ENCODE peak calls at places on chromosomes 5 and 9, in four cellular contexts. R is IMR-90, G is PC-3, O is adrenal gland. N is an unnamed sample.

GRCh38 chr9:133135193-133135745 is 14.2 kb upstream of the RALGDS start:
- DNase-seq in O (peak; percentile 84), G (peak; percentile 97), R (peak; percentile 86), N (no peak)

GRCh38 chr5:146025681-146026080 is 79.7 kb downstream of the PLAC8L1 start:
- DNase-seq in G (no peak), R (no peak), O (no peak), N (no peak)

GRCh38 chr5:180313677-180314076 is 21.8 kb upstream of the MAPK9 start:
- DNase-seq in G (peak; percentile 90), R (no peak), O (peak; percentile 62), N (peak; percentile 98)

GRCh38 chr5:87754009-87754757 is 341.5 kb upstream of the CCNH start:
- DNase-seq in G (no peak), O (no peak), R (no peak), N (no peak)

GRCh38 chr9:126488310-126488709 is 125.4 kb upstream of the LMX1B start:
- DNase-seq in R (no peak), G (no peak), O (no peak), N (no peak)

GRCh38 chr9:133876144-133876543 is 116.0 kb downstream of the VAV2 start:
- DNase-seq in R (no peak), O (no peak), G (no peak), N (peak; percentile 29)

GRCh38 chr5:173595826-173596225 is 20.6 kb downstream of the BOD1 start:
- DNase-seq in O (no peak), G (no peak), R (no peak), N (no peak)

GRCh38 chr9:130381660-130382059 is 63.1 kb upstream of the ASS1 start:
- DNase-seq in G (no peak), O (no peak), R (no peak), N (no peak)

GRCh38 chr9:4262735-4263141 is 37.1 kb downstream of the GLIS3 start:
- DNase-seq in R (peak; percentile 87), O (no peak), G (peak; percentile 88), N (peak; percentile 18)

GRCh38 chr5:64566531-64566930 is 60.7 kb downstream of the RGS7BP start:
- DNase-seq in G (no peak), R (no peak), O (no peak), N (no peak)

GRCh38 chr5:68217476-68217984 is 2.0 kb downstream of the PIK3R1 start:
- DNase-seq in G (no peak), R (peak; percentile 11), O (no peak), N (no peak)

GRCh38 chr9:6106576-6107339 is 91.3 kb upstream of the RANBP6 start:
- DNase-seq in O (peak; percentile 28), G (peak; percentile 60), R (peak; percentile 12), N (no peak)

GRCh38 chr9:33795819-33796218 is 458 bp downstream of the PRSS3 start:
- DNase-seq in R (no peak), O (no peak), G (no peak), N (no peak)

GRCh38 chr5:139951983-139952382 is 91.1 kb downstream of the NRG2 start:
- DNase-seq in O (no peak), G (no peak), R (no peak), N (no peak)

GRCh38 chr9:4573176-4573575 is 82.9 kb downstream of the SLC1A1 start:
- DNase-seq in O (no peak), G (no peak), R (no peak), N (no peak)

GRCh38 chr9:120383999-120384924 is 195.7 kb downstream of the CDK5RAP2 start:
- DNase-seq in R (peak; percentile 65), G (no peak), O (no peak), N (no peak)

GRCh38 chr9:105216440-105217178 is 27.8 kb upstream of the SLC44A1 start:
- DNase-seq in G (no peak), O (peak; percentile 77), R (no peak), N (no peak)

GRCh38 chr9:117723986-117724654 is 19.9 kb downstream of the TLR4 start:
- DNase-seq in G (no peak), R (no peak), O (no peak), N (no peak)

GRCh38 chr9:82540175-82540574 is 522.8 kb downstream of the RASEF start:
- DNase-seq in R (no peak), G (no peak), O (no peak), N (no peak)

GRCh38 chr5:107863125-107863524 is 192.4 kb upstream of the EFNA5 start:
- DNase-seq in O (no peak), G (no peak), R (no peak), N (no peak)

GRCh38 chr9:93302586-93303257 is 118.8 kb downstream of the WNK2 start:
- DNase-seq in R (peak; percentile 58), G (peak; percentile 64), O (peak; percentile 54), N (peak; percentile 63)

GRCh38 chr9:81308404-81308803 is 380.9 kb downstream of the TLE1 start:
- DNase-seq in G (no peak), O (no peak), R (no peak), N (no peak)

GRCh38 chr9:81313877-81314276 is 375.5 kb downstream of the TLE1 start:
- DNase-seq in G (no peak), O (no peak), R (no peak), N (no peak)

GRCh38 chr9:81314525-81314924 is 374.8 kb downstream of the TLE1 start:
- DNase-seq in O (peak; percentile 78), R (no peak), G (no peak), N (no peak)

GRCh38 chr9:81317223-81317622 is 372.1 kb downstream of the TLE1 start:
- DNase-seq in O (no peak), G (no peak), R (no peak), N (no peak)

GRCh38 chr9:81312346-81312745 is 377.0 kb downstream of the TLE1 start:
- DNase-seq in R (no peak), O (no peak), G (peak; percentile 4), N (no peak)
- TF ChIP-seq CTCF in R (peak; percentile 14), O (no peak), G (no peak), N (no peak)

DNA sequence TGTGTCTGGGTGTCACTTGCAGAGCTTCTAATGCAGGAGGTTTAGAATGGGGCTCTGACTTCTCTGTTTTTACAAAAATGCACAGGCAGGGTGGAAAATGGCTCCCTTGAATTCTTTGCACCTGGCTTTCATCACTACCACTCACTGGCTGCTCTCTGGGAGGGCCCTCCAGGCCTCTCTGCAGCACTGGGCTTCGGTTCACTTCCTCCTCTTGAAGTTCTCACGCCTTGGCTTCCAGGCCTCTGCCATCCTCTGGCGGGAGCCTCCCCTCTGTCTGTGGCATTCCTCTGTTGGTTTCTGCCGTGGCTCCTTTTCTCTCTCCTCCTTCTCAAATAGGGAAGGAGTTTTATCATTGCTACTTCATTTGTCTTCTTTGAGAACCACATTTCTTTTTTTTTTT is 2.8 kb upstream of the PRLR start:
- DNase-seq in O (no peak), G (no peak), R (no peak), N (no peak)
- H3K4me3 ChIP-seq in O (no peak overlapping the region), G (no peak overlapping the region), R (no peak overlapping the region), N (no peak overlapping the region)

GRCh38 chr9:32427111-32427873 is 42.8 kb downstream of the ACO1 start:
- DNase-seq in R (peak; percentile 77), O (no peak), G (peak; percentile 5), N (peak; percentile 2)
- H3K36me3 ChIP-seq in R (peaks cover 57% of the 10 kb centered on the region), O (peaks cover 52% of the 10 kb centered on the region), G (peaks cover 4% of the 10 kb centered on the region), N (peaks cover under 1% of the 10 kb centered on the region)

GRCh38 chr5:61641748-61642565 is 309.9 kb downstream of the ZSWIM6 start:
- DNase-seq in G (no peak), R (no peak), O (no peak), N (no peak)
- TF ChIP-seq CTCF in G (peak; percentile 14), R (peak; percentile 20), O (no peak), N (peak; percentile 25)

DNA sequence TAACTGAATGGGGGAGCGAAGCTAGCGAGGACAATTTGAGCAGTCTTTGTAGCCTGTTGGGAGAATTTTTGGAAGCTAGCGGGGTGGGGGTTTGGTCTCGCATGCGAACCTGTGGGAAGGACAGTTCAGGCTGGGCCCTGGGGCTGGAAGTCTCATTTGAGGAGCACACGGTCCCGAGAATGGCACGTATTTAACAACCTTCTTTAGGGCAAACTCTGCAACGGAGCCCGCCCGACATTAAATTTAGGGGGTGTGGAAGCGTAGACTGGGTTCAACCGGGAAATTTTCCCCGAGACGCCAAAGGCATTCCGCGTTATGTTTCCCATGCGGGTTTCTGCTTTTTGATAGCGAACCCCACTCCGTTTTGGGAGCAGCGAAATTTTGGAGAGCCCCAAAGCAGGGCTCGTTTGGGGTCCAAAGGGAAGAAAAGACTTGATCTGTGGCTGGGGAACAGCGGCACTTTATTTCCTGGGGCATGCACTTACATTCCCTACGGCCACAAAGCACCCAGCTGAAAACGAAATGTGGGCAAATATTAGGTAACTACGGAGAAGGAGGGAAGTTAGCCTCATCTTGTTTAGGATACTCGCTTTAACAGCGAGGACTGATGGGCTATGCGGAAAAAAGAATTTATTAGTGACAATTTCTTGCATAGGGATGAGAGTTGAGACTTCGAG is 35.3 kb upstream of the NFIB start:
- DNase-seq in G (no peak), R (no peak), O (no peak), N (no peak)
- H3K4me3 ChIP-seq in G (no peak overlapping the region), R (no peak overlapping the region), O (no peak overlapping the region), N (no peak overlapping the region)

DNA sequence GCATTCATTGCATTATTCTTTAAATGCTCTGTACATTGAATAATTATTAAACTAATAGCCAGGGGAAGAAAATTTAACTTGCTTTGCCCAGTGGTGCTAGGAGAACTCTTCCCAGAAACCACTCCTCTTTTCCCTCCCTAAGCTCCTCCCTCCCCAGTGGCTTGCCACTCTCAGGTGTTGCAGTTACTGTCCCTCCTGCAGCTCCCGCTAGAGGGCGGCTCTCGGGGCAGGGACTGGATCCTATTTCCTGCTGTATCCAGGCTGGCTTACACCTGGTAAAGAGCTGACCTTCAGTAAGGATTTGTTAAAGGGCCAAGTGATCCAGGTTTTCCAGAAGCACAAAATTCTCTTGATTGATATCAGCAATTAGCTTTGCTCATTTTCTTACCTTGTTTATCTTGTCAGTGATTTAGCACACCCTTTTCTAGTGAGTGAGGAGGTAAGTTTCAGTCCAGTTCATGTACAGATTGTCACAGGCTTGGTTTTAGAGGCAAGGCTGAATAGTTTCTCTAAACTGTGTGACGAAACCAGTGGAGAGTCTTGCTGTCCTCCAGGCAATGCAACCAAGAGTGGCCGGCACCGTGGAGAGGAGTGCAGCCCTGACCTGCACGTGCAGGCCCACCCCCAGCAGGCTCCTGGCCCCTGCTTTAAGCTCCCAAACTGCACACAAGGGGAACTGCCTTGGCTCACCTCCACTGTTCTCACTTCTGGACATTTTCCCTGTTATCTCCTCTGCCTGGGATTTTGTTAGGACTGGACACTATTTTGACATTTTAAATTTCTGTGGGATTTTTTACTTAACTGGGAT is 423.8 kb downstream of the SPOCK1 start:
- DNase-seq in O (peak; percentile 79), R (peak; percentile 9), G (peak; percentile 84), N (peak; percentile 82)
- H3K36me3 ChIP-seq in O (no peaks in the 10 kb centered on the region), R (no peaks in the 10 kb centered on the region), G (no peaks in the 10 kb centered on the region), N (no peaks in the 10 kb centered on the region)

DNA sequence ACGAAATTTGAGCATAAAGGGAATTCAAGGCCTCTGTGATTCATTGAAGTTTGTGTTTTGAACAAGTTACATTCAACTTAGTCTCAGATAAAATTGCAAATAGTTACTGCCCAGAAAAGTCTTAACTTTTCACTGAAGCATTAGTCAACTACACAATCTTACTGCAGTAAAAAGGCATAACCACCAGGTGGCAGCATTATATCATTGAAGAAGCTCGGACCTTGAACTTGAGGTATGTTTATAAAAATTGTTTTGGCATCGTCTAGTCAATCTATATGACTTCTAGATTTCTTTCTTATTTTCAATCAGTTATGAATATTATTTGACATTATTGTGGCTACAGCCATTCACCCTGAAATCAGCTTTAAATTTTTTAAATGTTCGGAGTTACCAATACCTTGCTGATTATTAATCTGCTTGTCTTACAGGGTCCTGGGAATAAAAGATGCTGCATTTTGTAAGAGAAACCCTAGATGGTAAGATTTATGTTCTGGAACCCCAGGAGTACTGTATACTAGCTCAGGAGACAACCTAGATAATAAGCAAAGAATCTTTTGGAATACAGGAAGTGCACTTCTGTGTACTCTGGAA is 83.9 kb upstream of the GRAMD2B start:
- DNase-seq in R (peak; percentile 75), O (peak; percentile 52), G (peak; percentile 82), N (peak; percentile 53)
- TF ChIP-seq CTCF in R (peak; percentile 86), O (peak; percentile 76), G (peak; percentile 88), N (peak; percentile 73)